ENCODE peak calls at places on chromosomes 16 and 17, in seven cellular contexts. One of them, this sample, is unnamed. For H3K4me1, the result is how much of the 10 kb centered on the place peaks cover.

GRCh38 chr16:25109643-25110042 is 1.9 kb upstream of the LCMT1 start:
- DNase-seq in mucosa of descending colon: peak
- DNase-seq in tibial artery: peak
- DNase-seq in right lobe of liver: no peak
- DNase-seq in IMR-90: peak
- DNase-seq in left ventricle myocardium inferior: no peak
- DNase-seq in cardiac muscle cell: peak
- DNase-seq in this sample: no peak

GRCh38 chr17:65537845-65538678 is 23.4 kb downstream of the AXIN2 start:
- DNase-seq in cardiac muscle cell: no peak
- DNase-seq in mucosa of descending colon: no peak
- DNase-seq in IMR-90: no peak
- DNase-seq in tibial artery: no peak
- DNase-seq in right lobe of liver: no peak
- DNase-seq in left ventricle myocardium inferior: no peak
- DNase-seq in this sample: no peak

GRCh38 chr16:57759131-57759530 is 23.6 kb downstream of the KATNB1 start:
- DNase-seq in cardiac muscle cell: no peak
- DNase-seq in right lobe of liver: no peak
- DNase-seq in tibial artery: no peak
- DNase-seq in IMR-90: no peak
- DNase-seq in mucosa of descending colon: no peak
- DNase-seq in left ventricle myocardium inferior: no peak
- DNase-seq in this sample: no peak

GRCh38 chr17:81073967-81074366 is 39.0 kb downstream of the BAIAP2 start:
- DNase-seq in mucosa of descending colon: no peak
- DNase-seq in IMR-90: no peak
- DNase-seq in right lobe of liver: no peak
- DNase-seq in cardiac muscle cell: no peak
- DNase-seq in tibial artery: no peak
- DNase-seq in left ventricle myocardium inferior: no peak
- DNase-seq in this sample: no peak

GRCh38 chr16:67164599-67165061 is at the start of gene HSF4:
- DNase-seq in tibial artery: peak
- DNase-seq in IMR-90: no peak
- DNase-seq in right lobe of liver: peak
- DNase-seq in cardiac muscle cell: peak
- DNase-seq in mucosa of descending colon: peak
- DNase-seq in left ventricle myocardium inferior: peak
- DNase-seq in this sample: peak

GRCh38 chr16:49544828-49545227 is 171.2 kb downstream of the C16orf78 start:
- DNase-seq in left ventricle myocardium inferior: no peak
- DNase-seq in tibial artery: no peak
- DNase-seq in cardiac muscle cell: no peak
- DNase-seq in right lobe of liver: no peak
- DNase-seq in mucosa of descending colon: no peak
- DNase-seq in IMR-90: no peak
- DNase-seq in this sample: no peak

GRCh38 chr16:8168016-8168415 is 422.3 kb downstream of the TMEM114 start:
- DNase-seq in left ventricle myocardium inferior: no peak
- DNase-seq in IMR-90: no peak
- DNase-seq in tibial artery: no peak
- DNase-seq in right lobe of liver: no peak
- DNase-seq in cardiac muscle cell: no peak
- DNase-seq in mucosa of descending colon: no peak
- DNase-seq in this sample: no peak

GRCh38 chr17:67133161-67133560 is 88.8 kb downstream of the CACNG1 start:
- DNase-seq in tibial artery: no peak
- DNase-seq in mucosa of descending colon: no peak
- DNase-seq in IMR-90: no peak
- DNase-seq in right lobe of liver: no peak
- DNase-seq in cardiac muscle cell: no peak
- DNase-seq in left ventricle myocardium inferior: no peak
- DNase-seq in this sample: no peak

GRCh38 chr17:7997186-7997585 is 5.2 kb upstream of the GUCY2D start:
- DNase-seq in IMR-90: peak
- DNase-seq in tibial artery: no peak
- DNase-seq in left ventricle myocardium inferior: peak
- DNase-seq in mucosa of descending colon: peak
- DNase-seq in cardiac muscle cell: peak
- DNase-seq in right lobe of liver: peak
- DNase-seq in this sample: no peak

GRCh38 chr17:35645923-35646322 is 58.8 kb downstream of the AP2B1 start:
- DNase-seq in tibial artery: no peak
- DNase-seq in left ventricle myocardium inferior: no peak
- DNase-seq in IMR-90: peak
- DNase-seq in mucosa of descending colon: no peak
- DNase-seq in cardiac muscle cell: no peak
- DNase-seq in right lobe of liver: no peak
- DNase-seq in this sample: no peak

GRCh38 chr17:82496529-82497434 is 22.8 kb upstream of the FOXK2 start:
- DNase-seq in tibial artery: peak
- DNase-seq in IMR-90: peak
- DNase-seq in right lobe of liver: peak
- DNase-seq in mucosa of descending colon: peak
- DNase-seq in cardiac muscle cell: peak
- DNase-seq in left ventricle myocardium inferior: peak
- DNase-seq in this sample: peak

GRCh38 chr17:81998719-81999438 is 21.4 kb downstream of the ASPSCR1 start:
- DNase-seq in right lobe of liver: no peak
- DNase-seq in cardiac muscle cell: no peak
- DNase-seq in mucosa of descending colon: no peak
- DNase-seq in left ventricle myocardium inferior: no peak
- DNase-seq in tibial artery: no peak
- DNase-seq in IMR-90: no peak
- DNase-seq in this sample: no peak

DNA sequence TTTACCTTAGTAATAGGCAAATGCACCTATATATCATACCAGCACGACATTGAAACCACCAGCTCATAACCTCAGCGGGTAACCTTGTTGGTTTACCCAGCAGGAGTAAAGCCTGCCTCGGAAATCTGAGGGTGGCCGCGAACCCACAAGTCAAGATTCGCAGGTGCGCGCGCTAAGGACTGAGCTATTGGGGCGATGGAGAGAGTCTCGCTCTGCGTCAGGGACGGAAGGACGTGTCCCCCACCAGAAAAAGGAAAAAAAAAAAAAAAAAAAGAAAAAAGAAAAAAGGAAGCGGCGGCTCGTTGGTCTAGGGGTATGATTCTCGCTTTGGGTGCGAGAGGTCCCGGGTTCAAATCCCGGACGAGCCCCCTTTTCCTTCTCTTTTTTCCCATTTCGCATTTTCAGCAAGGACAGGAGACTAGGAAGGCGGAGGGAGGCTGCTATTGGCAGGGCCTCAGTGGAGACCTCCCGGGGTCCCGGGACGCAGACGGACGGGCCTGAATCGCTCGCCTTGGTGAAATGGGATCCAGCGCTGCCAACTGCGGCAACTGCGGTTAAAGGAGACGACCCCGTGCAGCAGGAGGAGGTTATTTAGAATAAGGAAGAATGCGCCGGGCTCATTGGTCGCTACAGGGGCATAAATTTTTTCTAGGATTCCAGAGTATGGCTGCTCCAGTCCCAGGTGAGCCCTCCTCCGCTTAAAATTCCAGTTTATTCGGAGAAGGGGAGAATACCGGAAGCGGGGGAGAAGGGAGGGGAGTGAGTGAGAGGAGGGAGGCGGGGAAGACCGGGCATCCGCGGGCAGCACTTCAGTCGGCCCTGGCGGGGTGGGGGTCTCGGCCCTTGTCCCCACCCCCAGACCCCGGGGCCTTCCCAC is at the start of gene OR1F1:
- DNase-seq in left ventricle myocardium inferior: no peak
- DNase-seq in right lobe of liver: no peak
- DNase-seq in IMR-90: peak
- DNase-seq in cardiac muscle cell: peak
- DNase-seq in tibial artery: no peak
- DNase-seq in mucosa of descending colon: no peak
- DNase-seq in this sample: no peak
- H3K4me1 ChIP-seq in left ventricle myocardium inferior: under half
- H3K4me1 ChIP-seq in right lobe of liver: under half
- H3K4me1 ChIP-seq in IMR-90: under half
- H3K4me1 ChIP-seq in cardiac muscle cell: under half
- H3K4me1 ChIP-seq in tibial artery: under half
- H3K4me1 ChIP-seq in mucosa of descending colon: under half
- H3K4me1 ChIP-seq in this sample: under half

GRCh38 chr16:27238591-27238990 is 30.0 kb downstream of the NSMCE1 start:
- DNase-seq in right lobe of liver: peak
- DNase-seq in left ventricle myocardium inferior: no peak
- DNase-seq in mucosa of descending colon: no peak
- DNase-seq in cardiac muscle cell: no peak
- DNase-seq in tibial artery: no peak
- DNase-seq in IMR-90: no peak
- DNase-seq in this sample: no peak
- H3K4me1 ChIP-seq in right lobe of liver: under half
- H3K4me1 ChIP-seq in left ventricle myocardium inferior: half or more
- H3K4me1 ChIP-seq in mucosa of descending colon: half or more
- H3K4me1 ChIP-seq in cardiac muscle cell: under half
- H3K4me1 ChIP-seq in tibial artery: under half
- H3K4me1 ChIP-seq in IMR-90: under half
- H3K4me1 ChIP-seq in this sample: under half

GRCh38 chr17:75878174-75878998 is at the start of gene TRIM47:
- DNase-seq in tibial artery: peak
- DNase-seq in left ventricle myocardium inferior: peak
- DNase-seq in IMR-90: peak
- DNase-seq in mucosa of descending colon: peak
- DNase-seq in cardiac muscle cell: peak
- DNase-seq in right lobe of liver: peak
- DNase-seq in this sample: peak

GRCh38 chr17:75877752-75878173 is 618 bp downstream of the TRIM47 start:
- DNase-seq in mucosa of descending colon: peak
- DNase-seq in cardiac muscle cell: peak
- DNase-seq in left ventricle myocardium inferior: peak
- DNase-seq in IMR-90: peak
- DNase-seq in right lobe of liver: peak
- DNase-seq in tibial artery: peak
- DNase-seq in this sample: peak

GRCh38 chr17:75875940-75876189 is 2.5 kb downstream of the TRIM47 start:
- DNase-seq in right lobe of liver: no peak
- DNase-seq in mucosa of descending colon: no peak
- DNase-seq in tibial artery: peak
- DNase-seq in IMR-90: no peak
- DNase-seq in left ventricle myocardium inferior: no peak
- DNase-seq in cardiac muscle cell: no peak
- DNase-seq in this sample: no peak

GRCh38 chr17:75876190-75876937 is 2.0 kb downstream of the TRIM47 start:
- DNase-seq in IMR-90: no peak
- DNase-seq in tibial artery: no peak
- DNase-seq in cardiac muscle cell: no peak
- DNase-seq in right lobe of liver: peak
- DNase-seq in left ventricle myocardium inferior: peak
- DNase-seq in mucosa of descending colon: peak
- DNase-seq in this sample: no peak

GRCh38 chr17:75876938-75877751 is 1.2 kb downstream of the TRIM47 start:
- DNase-seq in cardiac muscle cell: peak
- DNase-seq in tibial artery: peak
- DNase-seq in right lobe of liver: peak
- DNase-seq in IMR-90: peak
- DNase-seq in left ventricle myocardium inferior: peak
- DNase-seq in mucosa of descending colon: peak
- DNase-seq in this sample: peak
- H3K4me1 ChIP-seq in cardiac muscle cell: under half
- H3K4me1 ChIP-seq in tibial artery: under half
- H3K4me1 ChIP-seq in right lobe of liver: under half
- H3K4me1 ChIP-seq in IMR-90: under half
- H3K4me1 ChIP-seq in left ventricle myocardium inferior: half or more
- H3K4me1 ChIP-seq in mucosa of descending colon: under half
- H3K4me1 ChIP-seq in this sample: under half

GRCh38 chr17:63929860-63930766 is 2.0 kb downstream of the CD79B start:
- DNase-seq in tibial artery: peak
- DNase-seq in mucosa of descending colon: no peak
- DNase-seq in IMR-90: no peak
- DNase-seq in cardiac muscle cell: peak
- DNase-seq in left ventricle myocardium inferior: no peak
- DNase-seq in right lobe of liver: no peak
- DNase-seq in this sample: no peak
- H3K4me1 ChIP-seq in tibial artery: under half
- H3K4me1 ChIP-seq in mucosa of descending colon: under half
- H3K4me1 ChIP-seq in IMR-90: under half
- H3K4me1 ChIP-seq in cardiac muscle cell: under half
- H3K4me1 ChIP-seq in left ventricle myocardium inferior: under half
- H3K4me1 ChIP-seq in right lobe of liver: under half
- H3K4me1 ChIP-seq in this sample: under half

GRCh38 chr17:17672453-17673368 is 8.5 kb upstream of the RAI1 start:
- DNase-seq in IMR-90: no peak
- DNase-seq in tibial artery: no peak
- DNase-seq in right lobe of liver: no peak
- DNase-seq in left ventricle myocardium inferior: no peak
- DNase-seq in cardiac muscle cell: no peak
- DNase-seq in mucosa of descending colon: no peak
- DNase-seq in this sample: no peak
- H3K4me1 ChIP-seq in IMR-90: under half
- H3K4me1 ChIP-seq in tibial artery: under half
- H3K4me1 ChIP-seq in right lobe of liver: under half
- H3K4me1 ChIP-seq in left ventricle myocardium inferior: under half
- H3K4me1 ChIP-seq in cardiac muscle cell: under half
- H3K4me1 ChIP-seq in mucosa of descending colon: under half
- H3K4me1 ChIP-seq in this sample: under half

GRCh38 chr16:73066321-73066926 is 18.5 kb upstream of the ZFHX3 start:
- DNase-seq in left ventricle myocardium inferior: no peak
- DNase-seq in IMR-90: no peak
- DNase-seq in mucosa of descending colon: no peak
- DNase-seq in right lobe of liver: no peak
- DNase-seq in cardiac muscle cell: no peak
- DNase-seq in tibial artery: no peak
- DNase-seq in this sample: no peak
- H3K4me1 ChIP-seq in left ventricle myocardium inferior: half or more
- H3K4me1 ChIP-seq in IMR-90: under half
- H3K4me1 ChIP-seq in mucosa of descending colon: under half
- H3K4me1 ChIP-seq in right lobe of liver: under half
- H3K4me1 ChIP-seq in cardiac muscle cell: under half
- H3K4me1 ChIP-seq in tibial artery: under half
- H3K4me1 ChIP-seq in this sample: under half